ENCODE peak calls at places on chromosomes 7 and 10, in eight cellular contexts. One of them, this sample, is unnamed.

GRCh38 chr10:66329116-66329515 is 596.7 kb upstream of the LRRTM3 start:
- DNase-seq in fibroblast of pulmonary artery: no peak
- DNase-seq in GM12878: no peak
- DNase-seq in lower leg skin: no peak
- DNase-seq in PC-3: no peak
- DNase-seq in cardiac fibroblast: no peak
- DNase-seq in choroid plexus epithelial cell: no peak
- DNase-seq in hepatocyte: no peak
- DNase-seq in this sample: no peak

GRCh38 chr10:14032406-14032998 is 298.2 kb downstream of the FRMD4A start:
- DNase-seq in hepatocyte: peak; percentile 28
- DNase-seq in GM12878: no peak
- DNase-seq in cardiac fibroblast: no peak
- DNase-seq in fibroblast of pulmonary artery: peak; percentile 23
- DNase-seq in PC-3: no peak
- DNase-seq in choroid plexus epithelial cell: peak; percentile 16
- DNase-seq in lower leg skin: no peak
- DNase-seq in this sample: no peak

GRCh38 chr10:6647811-6648526 is 67.9 kb upstream of the PRKCQ start:
- DNase-seq in hepatocyte: peak; percentile 67
- DNase-seq in PC-3: peak; percentile 29
- DNase-seq in cardiac fibroblast: no peak
- DNase-seq in GM12878: no peak
- DNase-seq in choroid plexus epithelial cell: peak; percentile 17
- DNase-seq in lower leg skin: no peak
- DNase-seq in fibroblast of pulmonary artery: no peak
- DNase-seq in this sample: no peak

GRCh38 chr10:11454160-11454559 is 157.3 kb downstream of the USP6NL start:
- DNase-seq in PC-3: no peak
- DNase-seq in hepatocyte: no peak
- DNase-seq in lower leg skin: peak; percentile 36
- DNase-seq in GM12878: no peak
- DNase-seq in choroid plexus epithelial cell: no peak
- DNase-seq in cardiac fibroblast: no peak
- DNase-seq in fibroblast of pulmonary artery: no peak
- DNase-seq in this sample: no peak

GRCh38 chr10:29804025-29804852 is 169.5 kb upstream of the SVIL start:
- DNase-seq in PC-3: peak; percentile 97
- DNase-seq in fibroblast of pulmonary artery: peak; percentile 85
- DNase-seq in choroid plexus epithelial cell: peak; percentile 79
- DNase-seq in hepatocyte: peak; percentile 45
- DNase-seq in lower leg skin: no peak
- DNase-seq in cardiac fibroblast: peak; percentile 86
- DNase-seq in GM12878: no peak
- DNase-seq in this sample: peak; percentile 78

GRCh38 chr10:61140765-61141392 is 196.9 kb upstream of the RHOBTB1 start:
- DNase-seq in hepatocyte: peak; percentile 62
- DNase-seq in GM12878: no peak
- DNase-seq in cardiac fibroblast: peak; percentile 83
- DNase-seq in fibroblast of pulmonary artery: peak; percentile 85
- DNase-seq in PC-3: peak; percentile 96
- DNase-seq in choroid plexus epithelial cell: peak; percentile 86
- DNase-seq in lower leg skin: no peak
- DNase-seq in this sample: peak; percentile 88

GRCh38 chr7:31002256-31002655 is 38.5 kb downstream of the GHRHR start:
- DNase-seq in choroid plexus epithelial cell: no peak
- DNase-seq in cardiac fibroblast: no peak
- DNase-seq in GM12878: no peak
- DNase-seq in PC-3: no peak
- DNase-seq in lower leg skin: no peak
- DNase-seq in hepatocyte: no peak
- DNase-seq in fibroblast of pulmonary artery: no peak
- DNase-seq in this sample: peak; percentile 33

GRCh38 chr7:158357898-158358821 is 229.5 kb downstream of the PTPRN2 start:
- DNase-seq in GM12878: no peak
- DNase-seq in lower leg skin: peak; percentile 68
- DNase-seq in hepatocyte: no peak
- DNase-seq in choroid plexus epithelial cell: no peak
- DNase-seq in PC-3: no peak
- DNase-seq in cardiac fibroblast: no peak
- DNase-seq in fibroblast of pulmonary artery: no peak
- DNase-seq in this sample: no peak

GRCh38 chr10:121668336-121669009 is 70.2 kb upstream of the FGFR2 start:
- DNase-seq in hepatocyte: peak; percentile 32
- DNase-seq in fibroblast of pulmonary artery: no peak
- DNase-seq in choroid plexus epithelial cell: peak; percentile 42
- DNase-seq in GM12878: no peak
- DNase-seq in lower leg skin: no peak
- DNase-seq in PC-3: no peak
- DNase-seq in cardiac fibroblast: peak; percentile 17
- DNase-seq in this sample: no peak

GRCh38 chr10:87842776-87843497 is 20.4 kb downstream of the KLLN start:
- DNase-seq in choroid plexus epithelial cell: peak; percentile 91
- DNase-seq in lower leg skin: no peak
- DNase-seq in fibroblast of pulmonary artery: peak; percentile 83
- DNase-seq in GM12878: no peak
- DNase-seq in PC-3: no peak
- DNase-seq in cardiac fibroblast: peak; percentile 73
- DNase-seq in hepatocyte: peak; percentile 14
- DNase-seq in this sample: peak; percentile 86

GRCh38 chr7:99707096-99707495 is 27.3 kb upstream of the CYP3A5 start:
- DNase-seq in choroid plexus epithelial cell: peak; percentile 26
- DNase-seq in lower leg skin: no peak
- DNase-seq in fibroblast of pulmonary artery: peak; percentile 24
- DNase-seq in hepatocyte: no peak
- DNase-seq in cardiac fibroblast: peak; percentile 2
- DNase-seq in GM12878: no peak
- DNase-seq in PC-3: no peak
- DNase-seq in this sample: peak; percentile 24

GRCh38 chr7:12770227-12770975 is 83.0 kb downstream of the ARL4A start:
- DNase-seq in hepatocyte: no peak
- DNase-seq in GM12878: no peak
- DNase-seq in PC-3: peak; percentile 81
- DNase-seq in cardiac fibroblast: peak; percentile 71
- DNase-seq in lower leg skin: no peak
- DNase-seq in fibroblast of pulmonary artery: peak; percentile 60
- DNase-seq in choroid plexus epithelial cell: no peak
- DNase-seq in this sample: peak; percentile 80

GRCh38 chr10:103273026-103273425 is 3.9 kb upstream of the INA start:
- DNase-seq in PC-3: peak; percentile 97
- DNase-seq in cardiac fibroblast: peak; percentile 94
- DNase-seq in choroid plexus epithelial cell: peak; percentile 83
- DNase-seq in lower leg skin: no peak
- DNase-seq in GM12878: no peak
- DNase-seq in fibroblast of pulmonary artery: peak; percentile 93
- DNase-seq in hepatocyte: peak; percentile 16
- DNase-seq in this sample: peak; percentile 98

GRCh38 chr10:71525721-71526120 is 129.0 kb downstream of the CDH23 start:
- DNase-seq in fibroblast of pulmonary artery: no peak
- DNase-seq in cardiac fibroblast: no peak
- DNase-seq in PC-3: peak; percentile 63
- DNase-seq in GM12878: no peak
- DNase-seq in lower leg skin: no peak
- DNase-seq in hepatocyte: no peak
- DNase-seq in choroid plexus epithelial cell: no peak
- DNase-seq in this sample: no peak

GRCh38 chr10:21369697-21370096 is 155.8 kb downstream of the SKIDA1 start:
- DNase-seq in choroid plexus epithelial cell: peak; percentile 65
- DNase-seq in cardiac fibroblast: peak; percentile 73
- DNase-seq in GM12878: no peak
- DNase-seq in fibroblast of pulmonary artery: peak; percentile 77
- DNase-seq in lower leg skin: no peak
- DNase-seq in hepatocyte: no peak
- DNase-seq in PC-3: no peak
- DNase-seq in this sample: peak; percentile 54

GRCh38 chr10:131688304-131688703 is 212.5 kb upstream of the PPP2R2D start:
- DNase-seq in lower leg skin: no peak
- DNase-seq in GM12878: no peak
- DNase-seq in choroid plexus epithelial cell: no peak
- DNase-seq in fibroblast of pulmonary artery: no peak
- DNase-seq in PC-3: no peak
- DNase-seq in hepatocyte: no peak
- DNase-seq in cardiac fibroblast: no peak
- DNase-seq in this sample: no peak

GRCh38 chr10:131689954-131690669 is 210.7 kb upstream of the PPP2R2D start:
- DNase-seq in cardiac fibroblast: no peak
- DNase-seq in hepatocyte: no peak
- DNase-seq in GM12878: no peak
- DNase-seq in choroid plexus epithelial cell: no peak
- DNase-seq in fibroblast of pulmonary artery: no peak
- DNase-seq in lower leg skin: no peak
- DNase-seq in PC-3: no peak
- DNase-seq in this sample: no peak

GRCh38 chr10:131690805-131691239 is 210.0 kb upstream of the PPP2R2D start:
- DNase-seq in fibroblast of pulmonary artery: no peak
- DNase-seq in choroid plexus epithelial cell: no peak
- DNase-seq in GM12878: no peak
- DNase-seq in cardiac fibroblast: no peak
- DNase-seq in PC-3: no peak
- DNase-seq in hepatocyte: no peak
- DNase-seq in lower leg skin: no peak
- DNase-seq in this sample: no peak

GRCh38 chr10:131689486-131689885 is 211.3 kb upstream of the PPP2R2D start:
- DNase-seq in hepatocyte: no peak
- DNase-seq in GM12878: no peak
- DNase-seq in cardiac fibroblast: no peak
- DNase-seq in lower leg skin: no peak
- DNase-seq in PC-3: no peak
- DNase-seq in choroid plexus epithelial cell: no peak
- DNase-seq in fibroblast of pulmonary artery: no peak
- DNase-seq in this sample: no peak

DNA sequence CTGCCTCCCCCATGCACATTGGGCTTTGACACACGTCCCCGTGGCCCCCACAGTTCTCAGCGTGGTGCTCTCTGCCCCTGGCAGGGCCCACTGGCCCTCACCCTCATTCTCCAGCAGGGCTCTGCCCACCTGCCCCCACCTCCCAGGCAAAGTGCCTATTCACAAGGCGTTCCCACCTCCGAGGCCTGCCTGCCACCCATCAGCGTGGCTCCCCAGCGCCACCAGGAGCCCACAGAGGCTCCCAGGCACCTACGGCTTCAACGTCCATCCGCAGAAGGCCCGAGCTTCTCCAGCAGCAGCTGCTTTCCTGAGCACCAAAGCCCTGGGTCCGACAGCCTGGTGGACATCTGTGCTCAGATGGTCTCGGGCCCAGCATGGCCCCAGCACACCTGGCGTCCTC is 211.8 kb upstream of the PPP2R2D start:
- DNase-seq in lower leg skin: no peak
- DNase-seq in hepatocyte: no peak
- DNase-seq in PC-3: no peak
- DNase-seq in GM12878: no peak
- DNase-seq in fibroblast of pulmonary artery: no peak
- DNase-seq in cardiac fibroblast: no peak
- DNase-seq in choroid plexus epithelial cell: no peak
- DNase-seq in this sample: no peak
- TF ChIP-seq CTCF in lower leg skin: no peak
- TF ChIP-seq CTCF in hepatocyte: no peak
- TF ChIP-seq CTCF in PC-3: no peak
- TF ChIP-seq CTCF in GM12878: no peak
- TF ChIP-seq CTCF in fibroblast of pulmonary artery: no peak
- TF ChIP-seq CTCF in cardiac fibroblast: no peak
- TF ChIP-seq CTCF in choroid plexus epithelial cell: no peak
- TF ChIP-seq CTCF in this sample: no peak

GRCh38 chr7:151459726-151460473 is 20.0 kb upstream of the CRYGN start:
- DNase-seq in lower leg skin: peak; percentile 96
- DNase-seq in PC-3: peak; percentile 92
- DNase-seq in fibroblast of pulmonary artery: peak; percentile 94
- DNase-seq in cardiac fibroblast: peak; percentile 98
- DNase-seq in GM12878: no peak
- DNase-seq in choroid plexus epithelial cell: peak; percentile 92
- DNase-seq in hepatocyte: peak; percentile 91
- DNase-seq in this sample: peak; percentile 92
- H3K4me3 ChIP-seq in lower leg skin: no peak overlapping the region
- H3K4me3 ChIP-seq in PC-3: peak overlapping the region; percentile 64
- H3K4me3 ChIP-seq in fibroblast of pulmonary artery: peak overlapping the region; percentile 29
- H3K4me3 ChIP-seq in cardiac fibroblast: peak overlapping the region; percentile 33
- H3K4me3 ChIP-seq in GM12878: no peak overlapping the region
- H3K4me3 ChIP-seq in choroid plexus epithelial cell: peak overlapping the region; percentile 31
- H3K4me3 ChIP-seq in hepatocyte: no peak overlapping the region
- H3K4me3 ChIP-seq in this sample: peak overlapping the region; percentile 49

DNA sequence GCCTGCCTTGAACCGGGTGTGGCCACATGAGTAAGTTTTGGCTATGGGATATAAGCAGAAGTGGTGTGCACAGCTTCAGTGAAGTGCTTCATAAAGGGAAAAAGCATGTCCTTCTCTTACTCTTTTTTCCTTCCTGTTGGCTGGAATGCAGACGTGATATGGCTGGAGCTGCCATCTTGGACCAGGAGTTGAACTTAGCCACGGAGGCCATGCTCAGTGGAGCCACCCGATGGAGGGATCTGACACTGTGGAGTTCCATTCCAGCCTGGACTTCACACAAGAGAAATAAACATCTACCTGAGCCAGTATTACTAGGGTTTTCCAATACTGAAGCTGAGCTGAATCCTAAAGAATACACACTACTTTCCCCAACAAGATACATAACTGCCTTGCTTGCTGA is 52.3 kb downstream of the CCDC3 start:
- DNase-seq in PC-3: no peak
- DNase-seq in lower leg skin: peak; percentile 71
- DNase-seq in hepatocyte: no peak
- DNase-seq in choroid plexus epithelial cell: no peak
- DNase-seq in GM12878: no peak
- DNase-seq in fibroblast of pulmonary artery: no peak
- DNase-seq in cardiac fibroblast: no peak
- DNase-seq in this sample: no peak
- TF ChIP-seq CTCF in PC-3: no peak
- TF ChIP-seq CTCF in lower leg skin: no peak
- TF ChIP-seq CTCF in hepatocyte: peak; percentile 3
- TF ChIP-seq CTCF in choroid plexus epithelial cell: peak; percentile 43
- TF ChIP-seq CTCF in GM12878: no peak
- TF ChIP-seq CTCF in fibroblast of pulmonary artery: no peak
- TF ChIP-seq CTCF in cardiac fibroblast: peak; percentile 15
- TF ChIP-seq CTCF in this sample: no peak

GRCh38 chr7:44636926-44637325 is 30.5 kb downstream of the OGDH start:
- DNase-seq in GM12878: no peak
- DNase-seq in PC-3: no peak
- DNase-seq in choroid plexus epithelial cell: no peak
- DNase-seq in fibroblast of pulmonary artery: no peak
- DNase-seq in hepatocyte: no peak
- DNase-seq in lower leg skin: no peak
- DNase-seq in cardiac fibroblast: no peak
- DNase-seq in this sample: no peak

GRCh38 chr7:44639701-44640321 is 33.4 kb downstream of the OGDH start:
- DNase-seq in cardiac fibroblast: peak; percentile 92
- DNase-seq in lower leg skin: no peak
- DNase-seq in GM12878: no peak
- DNase-seq in PC-3: peak; percentile 35
- DNase-seq in fibroblast of pulmonary artery: peak; percentile 94
- DNase-seq in hepatocyte: peak; percentile 82
- DNase-seq in choroid plexus epithelial cell: peak; percentile 93
- DNase-seq in this sample: peak; percentile 92

GRCh38 chr7:44637788-44638594 is 31.6 kb downstream of the OGDH start:
- DNase-seq in PC-3: peak; percentile 89
- DNase-seq in lower leg skin: no peak
- DNase-seq in fibroblast of pulmonary artery: peak; percentile 86
- DNase-seq in hepatocyte: peak; percentile 60
- DNase-seq in GM12878: peak; percentile 86
- DNase-seq in choroid plexus epithelial cell: peak; percentile 70
- DNase-seq in cardiac fibroblast: peak; percentile 90
- DNase-seq in this sample: peak; percentile 95

GRCh38 chr7:44636041-44636580 is 29.7 kb downstream of the OGDH start:
- DNase-seq in PC-3: no peak
- DNase-seq in GM12878: no peak
- DNase-seq in fibroblast of pulmonary artery: no peak
- DNase-seq in hepatocyte: peak; percentile 46
- DNase-seq in cardiac fibroblast: no peak
- DNase-seq in lower leg skin: no peak
- DNase-seq in choroid plexus epithelial cell: no peak
- DNase-seq in this sample: no peak

GRCh38 chr7:44638611-44639557 is 32.5 kb downstream of the OGDH start:
- DNase-seq in lower leg skin: peak; percentile 95
- DNase-seq in GM12878: peak; percentile 80
- DNase-seq in cardiac fibroblast: peak; percentile 77
- DNase-seq in fibroblast of pulmonary artery: peak; percentile 79
- DNase-seq in hepatocyte: peak; percentile 83
- DNase-seq in choroid plexus epithelial cell: peak; percentile 68
- DNase-seq in PC-3: peak; percentile 82
- DNase-seq in this sample: peak; percentile 75
- H3K4me3 ChIP-seq in lower leg skin: no peak overlapping the region
- H3K4me3 ChIP-seq in GM12878: peak overlapping the region; percentile 38
- H3K4me3 ChIP-seq in cardiac fibroblast: no peak overlapping the region
- H3K4me3 ChIP-seq in fibroblast of pulmonary artery: no peak overlapping the region
- H3K4me3 ChIP-seq in hepatocyte: no peak overlapping the region
- H3K4me3 ChIP-seq in choroid plexus epithelial cell: no peak overlapping the region
- H3K4me3 ChIP-seq in PC-3: no peak overlapping the region
- H3K4me3 ChIP-seq in this sample: no peak overlapping the region